ENCODE peak calls at places on chromosomes 16 and 17, in five cellular contexts. N, Q, L, X and H are unnamed samples.

GRCh38 chr16:69772560-69773254 is 10.6 kb downstream of the WWP2 start:
- DNase-seq in X (no peak), N (no peak), Q (peak; percentile 26), L (no peak), H (no peak)

GRCh38 chr16:87927195-87927562 is 9.2 kb downstream of the CA5A start:
- DNase-seq in X (no peak), L (no peak), Q (no peak), N (no peak), H (no peak)

GRCh38 chr17:5587431-5588032 is 3.2 kb upstream of the NLRP1 start:
- DNase-seq in X (peak; percentile 76), Q (peak; percentile 53), L (no peak), N (peak; percentile 83), H (peak; percentile 33)

GRCh38 chr17:6532441-6532885 is 23.9 kb downstream of the PITPNM3 start:
- DNase-seq in L (no peak), Q (no peak), N (no peak), X (no peak), H (no peak)

GRCh38 chr17:9242497-9242881 is 221.2 kb downstream of the NTN1 start:
- DNase-seq in N (no peak), X (no peak), L (no peak), Q (no peak), H (no peak)

GRCh38 chr17:39178516-39178915 is 12.6 kb upstream of the ARL5C start:
- DNase-seq in Q (peak; percentile 28), L (no peak), X (no peak), N (no peak), H (no peak)

GRCh38 chr17:45291170-45291805 is 25.5 kb downstream of the MAP3K14 start:
- DNase-seq in Q (no peak), L (peak; percentile 64), N (peak; percentile 30), X (no peak), H (no peak)

GRCh38 chr17:30920683-30921543 is 832 bp upstream of the ADAP2 start:
- DNase-seq in Q (no peak), N (no peak), L (no peak), X (peak; percentile 37), H (no peak)

GRCh38 chr16:3187798-3188674 is at the start of gene OR1F1:
- DNase-seq in X (peak; percentile 80), N (no peak), L (no peak), Q (peak; percentile 77), H (peak; percentile 62)

GRCh38 chr17:83032781-83033180 is 46.6 kb upstream of the METRNL start:
- DNase-seq in X (no peak), Q (no peak), N (no peak), L (no peak), H (no peak)

GRCh38 chr16:12057276-12057675 is 80.7 kb downstream of the SNX29 start:
- DNase-seq in Q (peak; percentile 22), X (peak; percentile 70), L (peak; percentile 58), N (no peak), H (peak; percentile 8)

GRCh38 chr16:27328937-27329336 is 15.2 kb downstream of the IL4R start:
- DNase-seq in Q (no peak), N (no peak), L (no peak), X (no peak), H (no peak)

GRCh38 chr17:75447951-75448856 is 8.2 kb upstream of the TMEM94 start:
- DNase-seq in N (no peak), Q (peak; percentile 58), X (peak; percentile 23), L (no peak), H (peak; percentile 44)

GRCh38 chr17:14469971-14470370 is 169.1 kb downstream of the HS3ST3B1 start:
- DNase-seq in Q (no peak), L (no peak), X (no peak), N (no peak), H (no peak)

GRCh38 chr16:72946063-72946462 is 101.9 kb downstream of the ZFHX3 start:
- DNase-seq in L (no peak), N (no peak), X (no peak), Q (no peak), H (no peak)

GRCh38 chr16:14460726-14461125 is 169.3 kb downstream of the PARN start:
- DNase-seq in N (no peak), X (no peak), Q (no peak), L (no peak), H (no peak)

GRCh38 chr17:5892897-5893656 is 177.1 kb upstream of the WSCD1 start:
- DNase-seq in X (no peak), L (no peak), N (no peak), Q (no peak), H (no peak)

GRCh38 chr17:75812096-75813001 is 27.7 kb downstream of the UNK start:
- DNase-seq in N (no peak), X (peak; percentile 13), L (no peak), Q (no peak), H (no peak)

GRCh38 chr17:6177941-6178694 is 107.9 kb downstream of the WSCD1 start:
- DNase-seq in X (no peak), L (no peak), Q (no peak), N (no peak), H (no peak)

GRCh38 chr17:79733692-79734070 is 2.9 kb downstream of the ENPP7 start:
- DNase-seq in X (no peak), L (no peak), Q (no peak), N (no peak), H (no peak)

GRCh38 chr17:5526821-5527598 is 40.6 kb downstream of the MIS12 start:
- DNase-seq in Q (peak; percentile 98), L (peak; percentile 92), N (no peak), X (peak; percentile 98), H (peak; percentile 97)

GRCh38 chr16:57622361-57623250 is 5.8 kb upstream of the ADGRG1 start:
- DNase-seq in X (no peak), L (peak; percentile 44), N (no peak), Q (no peak), H (no peak)

GRCh38 chr17:9322298-9322697 is 253.3 kb downstream of the STX8 start:
- DNase-seq in X (no peak), N (no peak), Q (no peak), L (no peak), H (no peak)

GRCh38 chr16:17335826-17336492 is 134.8 kb downstream of the XYLT1 start:
- DNase-seq in X (peak; percentile 19), Q (no peak), L (no peak), N (no peak), H (no peak)

GRCh38 chr17:57566724-57567123 is 178.4 kb downstream of the CCDC182 start:
- DNase-seq in Q (no peak), L (no peak), N (no peak), X (no peak), H (no peak)

GRCh38 chr17:35900280-35900679 is 20.1 kb upstream of the CCL5 start:
- DNase-seq in Q (no peak), N (no peak), X (no peak), L (no peak), H (no peak)

GRCh38 chr16:82603784-82604411 is 22.9 kb upstream of the CDH13 start:
- DNase-seq in L (peak; percentile 69), Q (peak; percentile 51), N (peak; percentile 5), X (peak; percentile 73), H (peak; percentile 34)

GRCh38 chr17:43917348-43918025 is 10.2 kb upstream of the MPP2 start:
- DNase-seq in L (peak; percentile 64), X (peak; percentile 10), N (no peak), Q (peak; percentile 19), H (no peak)

GRCh38 chr17:5676012-5676411 is 91.7 kb upstream of the NLRP1 start:
- DNase-seq in X (no peak), Q (no peak), L (no peak), N (no peak), H (no peak)

GRCh38 chr17:43791589-43791988 is 11.4 kb downstream of the CFAP97D1 start:
- DNase-seq in N (peak; percentile 63), X (peak; percentile 49), Q (peak; percentile 61), L (no peak), H (peak; percentile 50)

GRCh38 chr17:77190561-77190960 is 49.8 kb downstream of the SEC14L1 start:
- DNase-seq in N (no peak), X (no peak), L (no peak), Q (no peak), H (no peak)

GRCh38 chr16:47687694-47688093 is 226.6 kb downstream of the PHKB start:
- DNase-seq in X (peak; percentile 15), Q (peak; percentile 15), N (no peak), L (no peak), H (no peak)

GRCh38 chr16:16025214-16025968 is 76.0 kb downstream of the ABCC1 start:
- DNase-seq in L (no peak), Q (peak; percentile 97), N (peak; percentile 14), X (peak; percentile 97), H (peak; percentile 96)

GRCh38 chr16:88447881-88448280 is 5.2 kb upstream of the ZFPM1 start:
- DNase-seq in N (no peak), Q (no peak), X (no peak), L (no peak), H (no peak)

GRCh38 chr17:38705803-38706624 is 941 bp downstream of the MLLT6 start:
- DNase-seq in Q (no peak), N (peak; percentile 22), L (peak; percentile 79), X (no peak), H (no peak)

GRCh38 chr16:5845046-5845445 is 747.5 kb upstream of the EEF2KMT start:
- DNase-seq in N (no peak), Q (peak; percentile 63), X (no peak), L (no peak), H (peak; percentile 51)

GRCh38 chr17:56475121-56475520 is 118.4 kb upstream of the NOG start:
- DNase-seq in X (no peak), L (no peak), N (no peak), Q (no peak), H (no peak)

DNA sequence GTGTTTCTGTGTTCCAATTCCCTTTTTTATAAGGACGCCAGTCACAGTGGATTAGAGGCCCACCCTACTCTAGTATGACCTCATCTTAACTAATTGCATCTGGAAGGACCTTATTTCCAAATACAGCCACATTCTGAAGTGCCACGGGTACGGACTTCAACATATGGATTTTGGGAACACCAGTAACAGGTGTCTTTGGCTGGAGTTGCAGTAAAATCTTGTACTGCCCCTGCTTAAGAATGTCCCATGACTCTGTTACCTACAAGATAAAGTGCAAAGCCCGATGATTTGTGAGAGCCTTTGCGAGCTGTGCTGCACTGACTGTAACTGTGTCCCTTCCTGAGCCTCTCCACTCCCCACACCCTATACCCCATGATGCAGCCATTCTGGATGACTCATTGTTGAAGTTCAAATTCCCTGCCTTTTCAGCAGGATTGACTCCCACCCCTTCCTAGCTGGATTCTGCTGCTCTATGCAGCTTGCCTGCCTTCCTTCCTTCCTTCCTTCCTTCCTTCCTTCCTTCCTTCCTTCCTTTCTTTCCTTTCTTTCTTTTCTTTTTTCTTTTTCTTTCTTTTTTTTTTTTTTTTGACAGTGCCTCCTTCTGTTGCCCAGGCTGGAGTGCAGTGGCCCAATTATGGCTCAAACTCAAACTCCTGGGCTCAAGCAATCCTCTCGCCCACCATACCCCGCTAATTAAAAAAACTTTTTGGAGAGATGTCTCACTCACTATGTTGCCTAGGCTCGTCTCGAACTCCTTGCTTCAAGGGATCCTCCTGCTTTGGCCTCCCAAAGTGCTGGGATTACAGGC is 2.1 kb downstream of the HCRT start:
- DNase-seq in N (no peak), Q (peak; percentile 44), L (no peak), X (peak; percentile 60), H (peak; percentile 23)
- H3K27ac ChIP-seq in N (no peak overlapping the region), Q (no peak overlapping the region), L (no peak overlapping the region), X (no peak overlapping the region), H (no peak overlapping the region)

GRCh38 chr17:8159032-8159400 is 3.7 kb downstream of the VAMP2 start:
- DNase-seq in Q (no peak), X (no peak), N (no peak), L (no peak), H (no peak)
- H3K27ac ChIP-seq in Q (no peak overlapping the region), X (no peak overlapping the region), N (no peak overlapping the region), L (peak overlapping the region; percentile 100), H (no peak overlapping the region)

GRCh38 chr16:86740817-86741799 is 162.8 kb downstream of the FOXL1 start:
- DNase-seq in L (peak; percentile 66), X (peak; percentile 80), Q (peak; percentile 94), N (no peak), H (peak; percentile 91)
- H3K27ac ChIP-seq in L (peak overlapping the region; percentile 62), X (peak overlapping the region; percentile 67), Q (peak overlapping the region; percentile 81), N (no peak overlapping the region), H (peak overlapping the region; percentile 95)

GRCh38 chr17:78231991-78232759 is 744 bp downstream of the TMEM235 start:
- DNase-seq in Q (no peak), L (no peak), X (no peak), N (no peak), H (no peak)
- H3K27ac ChIP-seq in Q (no peak overlapping the region), L (no peak overlapping the region), X (no peak overlapping the region), N (no peak overlapping the region), H (no peak overlapping the region)